ENCODE peak calls at places on chromosomes 5 and 9, in five cellular contexts. One of them, this sample, is unnamed.

GRCh38 chr9:133205996-133206931 is 2.8 kb downstream of the OBP2B start:
- DNase-seq in testis: peak; percentile 7
- DNase-seq in SJSA1: no peak
- DNase-seq in SK-N-SH: peak; percentile 25
- DNase-seq in neuronal stem cell: no peak
- DNase-seq in this sample: no peak

GRCh38 chr5:55176176-55176818 is 3.3 kb upstream of the CDC20B start:
- DNase-seq in testis: peak; percentile 55
- DNase-seq in SJSA1: peak; percentile 76
- DNase-seq in SK-N-SH: peak; percentile 71
- DNase-seq in neuronal stem cell: peak; percentile 68
- DNase-seq in this sample: no peak

GRCh38 chr5:34604119-34604675 is 51.9 kb upstream of the RAI14 start:
- DNase-seq in testis: no peak
- DNase-seq in SK-N-SH: no peak
- DNase-seq in SJSA1: no peak
- DNase-seq in neuronal stem cell: no peak
- DNase-seq in this sample: no peak

GRCh38 chr5:90473321-90474234 is 993 bp downstream of the MBLAC2 start:
- DNase-seq in neuronal stem cell: no peak
- DNase-seq in testis: peak; percentile 74
- DNase-seq in SK-N-SH: peak; percentile 57
- DNase-seq in SJSA1: peak; percentile 47
- DNase-seq in this sample: peak; percentile 44

GRCh38 chr5:20166496-20166895 is 178.5 kb upstream of the CDH18 start:
- DNase-seq in neuronal stem cell: no peak
- DNase-seq in SK-N-SH: no peak
- DNase-seq in testis: no peak
- DNase-seq in SJSA1: no peak
- DNase-seq in this sample: no peak

GRCh38 chr5:171335616-171336015 is 26.6 kb downstream of the TLX3 start:
- DNase-seq in neuronal stem cell: no peak
- DNase-seq in SJSA1: no peak
- DNase-seq in testis: no peak
- DNase-seq in SK-N-SH: no peak
- DNase-seq in this sample: no peak

GRCh38 chr5:177500685-177501522 is 3.5 kb upstream of the PDLIM7 start:
- DNase-seq in neuronal stem cell: peak; percentile 86
- DNase-seq in SK-N-SH: peak; percentile 92
- DNase-seq in SJSA1: peak; percentile 95
- DNase-seq in testis: peak; percentile 95
- DNase-seq in this sample: peak; percentile 98

GRCh38 chr9:84993105-84993504 is 323.6 kb downstream of the NTRK2 start:
- DNase-seq in SJSA1: no peak
- DNase-seq in testis: no peak
- DNase-seq in neuronal stem cell: no peak
- DNase-seq in SK-N-SH: no peak
- DNase-seq in this sample: no peak

GRCh38 chr5:146965781-146966659 is 87.5 kb upstream of the PPP2R2B start:
- DNase-seq in neuronal stem cell: peak; percentile 85
- DNase-seq in testis: peak; percentile 82
- DNase-seq in SK-N-SH: peak; percentile 62
- DNase-seq in SJSA1: peak; percentile 64
- DNase-seq in this sample: no peak

GRCh38 chr5:168950241-168950951 is 350.5 kb downstream of the SLIT3 start:
- DNase-seq in neuronal stem cell: no peak
- DNase-seq in SJSA1: no peak
- DNase-seq in SK-N-SH: no peak
- DNase-seq in testis: no peak
- DNase-seq in this sample: no peak

GRCh38 chr5:43066231-43066798 is 26.2 kb upstream of the ANXA2R start:
- DNase-seq in SK-N-SH: peak; percentile 75
- DNase-seq in SJSA1: peak; percentile 71
- DNase-seq in neuronal stem cell: peak; percentile 73
- DNase-seq in testis: peak; percentile 82
- DNase-seq in this sample: peak; percentile 85

GRCh38 chr5:9785751-9786150 is 155.6 kb upstream of the TAS2R1 start:
- DNase-seq in testis: no peak
- DNase-seq in SJSA1: no peak
- DNase-seq in SK-N-SH: no peak
- DNase-seq in neuronal stem cell: no peak
- DNase-seq in this sample: no peak

GRCh38 chr5:157356576-157356975 is 90.7 kb downstream of the CYFIP2 start:
- DNase-seq in SJSA1: no peak
- DNase-seq in SK-N-SH: no peak
- DNase-seq in neuronal stem cell: no peak
- DNase-seq in testis: no peak
- DNase-seq in this sample: no peak

GRCh38 chr5:37495210-37495609 is 116.1 kb downstream of the WDR70 start:
- DNase-seq in testis: no peak
- DNase-seq in neuronal stem cell: no peak
- DNase-seq in SK-N-SH: no peak
- DNase-seq in SJSA1: no peak
- DNase-seq in this sample: no peak

GRCh38 chr5:97499605-97500004 is 316.6 kb upstream of the RIOK2 start:
- DNase-seq in SJSA1: no peak
- DNase-seq in testis: peak; percentile 34
- DNase-seq in neuronal stem cell: no peak
- DNase-seq in SK-N-SH: no peak
- DNase-seq in this sample: no peak

GRCh38 chr9:116589392-116590354 is 97.4 kb upstream of the TRIM32 start:
- DNase-seq in SJSA1: no peak
- DNase-seq in SK-N-SH: peak; percentile 36
- DNase-seq in neuronal stem cell: no peak
- DNase-seq in testis: peak; percentile 39
- DNase-seq in this sample: no peak

GRCh38 chr9:15509931-15510788 is 610 bp downstream of the PSIP1 start:
- DNase-seq in SJSA1: no peak
- DNase-seq in SK-N-SH: peak; percentile 86
- DNase-seq in neuronal stem cell: peak; percentile 51
- DNase-seq in testis: peak; percentile 49
- DNase-seq in this sample: peak; percentile 51

GRCh38 chr9:127014210-127014609 is 99.6 kb downstream of the RALGPS1 start:
- DNase-seq in neuronal stem cell: no peak
- DNase-seq in SK-N-SH: no peak
- DNase-seq in SJSA1: no peak
- DNase-seq in testis: no peak
- DNase-seq in this sample: no peak

GRCh38 chr9:136863623-136864273 is 2.4 kb downstream of the EDF1 start:
- DNase-seq in neuronal stem cell: no peak
- DNase-seq in SJSA1: no peak
- DNase-seq in testis: no peak
- DNase-seq in SK-N-SH: no peak
- DNase-seq in this sample: peak; percentile 35

GRCh38 chr5:1515921-1516571 is 7.7 kb downstream of the LPCAT1 start:
- DNase-seq in SJSA1: peak; percentile 42
- DNase-seq in testis: peak; percentile 13
- DNase-seq in SK-N-SH: no peak
- DNase-seq in neuronal stem cell: no peak
- DNase-seq in this sample: peak; percentile 78

GRCh38 chr5:143398451-143399237 is 4.8 kb downstream of the NR3C1 start:
- DNase-seq in SJSA1: no peak
- DNase-seq in testis: no peak
- DNase-seq in SK-N-SH: no peak
- DNase-seq in neuronal stem cell: no peak
- DNase-seq in this sample: no peak
- H3K4me1 ChIP-seq in SJSA1: peaks cover 46% of the 10 kb centered on the region
- H3K4me1 ChIP-seq in testis: peaks cover 31% of the 10 kb centered on the region
- H3K4me1 ChIP-seq in SK-N-SH: peaks cover 19% of the 10 kb centered on the region
- H3K4me1 ChIP-seq in neuronal stem cell: no peaks in the 10 kb centered on the region
- H3K4me1 ChIP-seq in this sample: peaks cover 83% of the 10 kb centered on the region

DNA sequence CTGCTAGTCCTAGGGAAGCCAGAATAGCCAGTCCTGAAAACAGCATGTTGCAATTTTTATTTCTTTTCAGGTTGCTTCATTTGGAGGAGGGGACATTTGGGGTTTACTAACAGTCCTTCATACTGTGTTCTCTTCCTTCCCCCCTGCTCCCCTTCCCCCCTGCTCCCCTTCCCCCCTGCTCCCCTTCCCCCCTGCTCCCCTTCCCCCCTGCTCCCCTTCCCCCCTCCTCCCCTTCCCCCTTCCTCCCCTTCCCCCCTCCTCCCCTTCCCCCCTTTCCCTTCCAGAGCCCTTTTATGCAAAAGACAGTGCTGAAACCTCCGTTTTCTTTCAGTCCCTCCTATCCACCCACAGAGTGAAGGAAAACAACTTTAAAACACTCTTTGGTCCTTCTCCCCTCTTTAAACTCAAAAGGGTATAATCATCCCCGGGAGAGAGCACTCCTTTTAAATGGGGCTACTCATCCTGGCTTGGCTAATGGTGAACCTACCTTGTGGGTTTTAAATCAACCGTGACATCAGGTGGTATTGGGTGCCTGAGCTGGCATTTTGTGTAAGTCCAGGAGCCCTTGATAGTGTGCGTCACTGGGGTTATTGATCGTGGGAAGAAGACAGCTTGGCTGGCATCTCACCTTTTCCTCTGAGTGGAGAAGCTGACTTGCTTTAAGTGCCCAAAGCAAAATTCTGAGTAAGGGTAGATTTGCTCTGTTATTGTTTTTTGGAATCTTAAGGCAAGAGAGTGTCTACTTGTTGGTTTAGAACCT is 2.6 kb downstream of the LARP1 start:
- DNase-seq in neuronal stem cell: no peak
- DNase-seq in SK-N-SH: no peak
- DNase-seq in SJSA1: no peak
- DNase-seq in testis: no peak
- DNase-seq in this sample: no peak
- H3K4me1 ChIP-seq in neuronal stem cell: peaks cover 15% of the 10 kb centered on the region
- H3K4me1 ChIP-seq in SK-N-SH: peaks cover 35% of the 10 kb centered on the region
- H3K4me1 ChIP-seq in SJSA1: peaks cover 34% of the 10 kb centered on the region
- H3K4me1 ChIP-seq in testis: peaks cover 41% of the 10 kb centered on the region
- H3K4me1 ChIP-seq in this sample: peaks cover 30% of the 10 kb centered on the region

GRCh38 chr9:69204378-69204777 is 30.3 kb downstream of the TJP2 start:
- DNase-seq in neuronal stem cell: no peak
- DNase-seq in testis: peak; percentile 66
- DNase-seq in SK-N-SH: no peak
- DNase-seq in SJSA1: no peak
- DNase-seq in this sample: no peak
- H3K4me1 ChIP-seq in neuronal stem cell: peaks cover 12% of the 10 kb centered on the region
- H3K4me1 ChIP-seq in testis: peaks cover 19% of the 10 kb centered on the region
- H3K4me1 ChIP-seq in SK-N-SH: no peaks in the 10 kb centered on the region
- H3K4me1 ChIP-seq in SJSA1: peaks cover 5% of the 10 kb centered on the region
- H3K4me1 ChIP-seq in this sample: no peaks in the 10 kb centered on the region

GRCh38 chr9:94014845-94015244 is 59.7 kb upstream of the BARX1 start:
- DNase-seq in SK-N-SH: no peak
- DNase-seq in neuronal stem cell: no peak
- DNase-seq in testis: no peak
- DNase-seq in SJSA1: no peak
- DNase-seq in this sample: peak; percentile 15
- H3K4me1 ChIP-seq in SK-N-SH: no peaks in the 10 kb centered on the region
- H3K4me1 ChIP-seq in neuronal stem cell: no peaks in the 10 kb centered on the region
- H3K4me1 ChIP-seq in testis: peaks cover 15% of the 10 kb centered on the region
- H3K4me1 ChIP-seq in SJSA1: no peaks in the 10 kb centered on the region
- H3K4me1 ChIP-seq in this sample: no peaks in the 10 kb centered on the region

GRCh38 chr5:142095651-142096330 is 12.8 kb upstream of the NDFIP1 start:
- DNase-seq in SK-N-SH: no peak
- DNase-seq in SJSA1: no peak
- DNase-seq in testis: peak; percentile 39
- DNase-seq in neuronal stem cell: no peak
- DNase-seq in this sample: peak; percentile 56
- H3K4me1 ChIP-seq in SK-N-SH: no peaks in the 10 kb centered on the region
- H3K4me1 ChIP-seq in SJSA1: peaks cover 32% of the 10 kb centered on the region
- H3K4me1 ChIP-seq in testis: peaks cover 22% of the 10 kb centered on the region
- H3K4me1 ChIP-seq in neuronal stem cell: no peaks in the 10 kb centered on the region
- H3K4me1 ChIP-seq in this sample: peaks cover 4% of the 10 kb centered on the region

GRCh38 chr9:37035472-37036236 is 1.6 kb upstream of the PAX5 start:
- DNase-seq in SK-N-SH: peak; percentile 70
- DNase-seq in testis: no peak
- DNase-seq in neuronal stem cell: no peak
- DNase-seq in SJSA1: no peak
- DNase-seq in this sample: no peak
- H3K4me1 ChIP-seq in SK-N-SH: peaks cover 3% of the 10 kb centered on the region
- H3K4me1 ChIP-seq in testis: peaks cover 19% of the 10 kb centered on the region
- H3K4me1 ChIP-seq in neuronal stem cell: peaks cover 17% of the 10 kb centered on the region
- H3K4me1 ChIP-seq in SJSA1: peaks cover 10% of the 10 kb centered on the region
- H3K4me1 ChIP-seq in this sample: peaks cover 41% of the 10 kb centered on the region